ENCODE peak calls at places on chromosomes 12 and 14, in eight cellular contexts. A is choroid plexus epithelial cell, Z is lower leg skin, Y is A549, T is HFF-Myc, H is HFFc6, M is cardiac fibroblast, R is Calu3. P is an unnamed sample.

GRCh38 chr14:98606816-98607215 is 665.2 kb downstream of the BCL11B start:
- DNase-seq in A (no peak), Z (no peak), Y (no peak), T (no peak), H (no peak), M (no peak), R (no peak), P (no peak)

GRCh38 chr14:104794641-104795467 is 694 bp downstream of the AKT1 start:
- DNase-seq in A (peak), Z (no peak), Y (no peak), T (no peak), H (no peak), M (peak), R (peak), P (no peak)

GRCh38 chr12:41946106-41946505 is 198.6 kb downstream of the GXYLT1 start:
- DNase-seq in A (no peak), Z (no peak), Y (no peak), T (no peak), H (no peak), M (no peak), R (no peak), P (no peak)

GRCh38 chr12:111160350-111161142 is 208.3 kb downstream of the PHETA1 start:
- DNase-seq in A (no peak), Z (no peak), Y (no peak), T (no peak), H (no peak), M (no peak), R (no peak), P (no peak)

GRCh38 chr12:11633968-11634367 is 15.5 kb upstream of the ETV6 start:
- DNase-seq in A (no peak), Z (no peak), Y (no peak), T (no peak), H (peak), M (no peak), R (peak), P (no peak)

GRCh38 chr14:50012644-50013043 is 103.7 kb downstream of the VCPKMT start:
- DNase-seq in A (peak), Z (no peak), Y (no peak), T (no peak), H (peak), M (peak), R (no peak), P (no peak)

GRCh38 chr14:85248881-85249635 is 280.9 kb upstream of the FLRT2 start:
- DNase-seq in A (peak), Z (no peak), Y (no peak), T (no peak), H (no peak), M (peak), R (no peak), P (no peak)

GRCh38 chr12:26092706-26093105 is 32.1 kb downstream of the BHLHE41 start:
- DNase-seq in A (peak), Z (no peak), Y (no peak), T (no peak), H (no peak), M (peak), R (no peak), P (no peak)

GRCh38 chr14:50051106-50051505 is 65.3 kb downstream of the VCPKMT start:
- DNase-seq in A (no peak), Z (no peak), Y (no peak), T (no peak), H (peak), M (no peak), R (no peak), P (no peak)

GRCh38 chr14:46571970-46572369 is 79.6 kb downstream of the RPL10L start:
- DNase-seq in A (peak), Z (no peak), Y (no peak), T (no peak), H (no peak), M (peak), R (no peak), P (no peak)

GRCh38 chr14:88729159-88729558 is 63.6 kb downstream of the EML5 start:
- DNase-seq in A (peak), Z (no peak), Y (peak), T (no peak), H (peak), M (peak), R (no peak), P (no peak)

GRCh38 chr14:79044894-79045624 is 874.9 kb downstream of the NRXN3 start:
- DNase-seq in A (peak), Z (peak), Y (peak), T (peak), H (peak), M (peak), R (no peak), P (no peak)

GRCh38 chr14:93970589-93970966 is 5.8 kb downstream of the ASB2 start:
- DNase-seq in A (no peak), Z (no peak), Y (peak), T (no peak), H (no peak), M (peak), R (peak), P (no peak)
- TF ChIP-seq CTCF in A (peak), Z (no peak), Y (peak), T (peak), H (peak), M (peak), R (peak), P (no peak)

GRCh38 chr14:31388687-31389413 is 31.5 kb downstream of the HEATR5A start:
- DNase-seq in A (peak), Z (no peak), Y (no peak), T (no peak), H (no peak), M (peak), R (no peak), P (no peak)
- TF ChIP-seq CTCF in A (no peak), Z (no peak), Y (no peak), T (no peak), H (no peak), M (no peak), R (no peak), P (no peak)

DNA sequence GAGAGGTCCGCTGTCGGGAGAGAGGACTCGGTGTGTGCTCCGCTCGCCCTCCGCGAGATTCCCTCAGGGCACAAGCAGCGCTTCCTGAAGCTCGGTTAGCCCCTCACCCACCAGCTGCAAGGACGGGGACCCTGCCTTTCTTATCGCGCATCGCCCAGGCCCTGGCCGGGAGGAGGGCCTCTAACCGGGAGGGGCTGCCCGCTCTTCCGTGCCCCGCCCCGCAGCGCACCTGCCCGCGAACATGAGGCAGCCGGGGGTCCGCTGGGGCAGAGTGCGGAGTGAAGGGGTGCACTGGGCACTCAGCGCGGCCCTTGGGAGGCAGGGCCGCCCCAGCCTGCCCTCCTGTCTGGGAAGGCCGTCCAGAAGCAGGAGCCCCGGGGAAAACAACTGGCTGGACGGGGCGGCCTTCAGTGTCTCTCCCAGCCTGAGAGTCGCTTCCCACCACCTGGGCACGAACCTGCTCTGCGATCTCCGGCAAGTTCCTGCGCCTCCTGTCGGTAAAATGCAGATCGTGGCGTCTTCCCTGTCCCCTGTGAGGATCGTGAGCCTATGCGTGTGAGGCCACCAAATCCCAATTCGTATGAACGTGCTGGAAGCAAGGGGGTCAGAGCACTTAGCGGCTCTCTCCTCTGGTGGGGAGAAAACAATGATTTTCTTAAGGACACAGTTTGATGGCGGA is 28.0 kb upstream of the ADIPOR2 start:
- DNase-seq in A (peak), Z (no peak), Y (peak), T (no peak), H (no peak), M (peak), R (peak), P (no peak)
- TF ChIP-seq CTCF in A (peak), Z (no peak), Y (peak), T (peak), H (peak), M (peak), R (peak), P (peak)

DNA sequence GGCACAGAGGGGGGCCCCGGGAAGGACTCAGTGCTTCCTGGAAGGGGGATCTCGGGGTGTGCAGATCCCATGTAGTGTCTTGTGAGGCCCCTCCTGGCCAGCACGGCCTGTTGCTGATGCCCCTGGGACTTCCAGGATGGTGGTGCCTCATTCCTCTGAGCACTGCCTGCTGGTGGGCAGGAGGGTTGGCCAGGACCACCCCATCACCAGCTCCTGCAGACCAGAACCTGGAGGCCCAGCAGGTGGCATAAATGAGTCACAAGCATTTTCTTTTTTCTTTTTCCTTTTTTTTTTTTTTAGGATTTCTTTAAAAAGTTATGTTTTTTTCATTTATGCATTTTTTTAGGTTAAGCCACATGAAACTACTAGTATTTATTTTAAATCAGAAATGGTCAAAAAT is 8.0 kb downstream of the MMP17 start:
- DNase-seq in A (peak), Z (no peak), Y (no peak), T (no peak), H (no peak), M (peak), R (no peak), P (no peak)
- TF ChIP-seq CTCF in A (peak), Z (no peak), Y (peak), T (peak), H (peak), M (peak), R (peak), P (peak)

DNA sequence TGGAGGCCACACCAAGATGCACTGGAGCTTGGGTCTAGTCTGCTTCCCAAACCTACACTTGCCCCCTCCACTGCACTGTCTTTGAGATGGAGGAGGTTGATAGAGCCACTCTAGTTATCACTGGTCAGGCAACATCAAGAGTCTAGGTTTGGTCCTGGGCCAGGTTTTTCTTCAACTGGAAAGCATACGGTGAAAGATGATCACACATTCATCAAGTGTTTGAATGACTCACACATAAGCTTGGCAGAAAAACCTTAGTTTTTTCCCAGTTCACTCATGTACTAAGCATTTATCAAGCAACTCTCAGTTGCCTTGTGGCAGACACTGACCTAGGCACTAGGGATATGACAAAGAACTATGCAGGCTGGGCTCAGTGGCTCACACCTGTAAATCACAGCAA is 84.5 kb downstream of the PLEKHG3 start:
- DNase-seq in A (peak), Z (no peak), Y (peak), T (peak), H (peak), M (peak), R (peak), P (peak)
- TF ChIP-seq CTCF in A (no peak), Z (no peak), Y (no peak), T (no peak), H (no peak), M (no peak), R (no peak), P (no peak)

GRCh38 chr12:88413561-88414095 is 166.6 kb downstream of the KITLG start:
- DNase-seq in A (no peak), Z (no peak), Y (no peak), T (no peak), H (no peak), M (no peak), R (no peak), P (no peak)

GRCh38 chr12:88417531-88417930 is 162.7 kb downstream of the KITLG start:
- DNase-seq in A (no peak), Z (no peak), Y (no peak), T (no peak), H (no peak), M (no peak), R (no peak), P (no peak)

GRCh38 chr12:88418856-88419497 is 161.3 kb downstream of the KITLG start:
- DNase-seq in A (peak), Z (no peak), Y (no peak), T (no peak), H (peak), M (peak), R (no peak), P (no peak)

GRCh38 chr12:88416786-88417185 is 163.5 kb downstream of the KITLG start:
- DNase-seq in A (no peak), Z (no peak), Y (no peak), T (no peak), H (no peak), M (peak), R (no peak), P (no peak)

GRCh38 chr12:88416155-88416554 is 164.1 kb downstream of the KITLG start:
- DNase-seq in A (no peak), Z (no peak), Y (no peak), T (no peak), H (no peak), M (no peak), R (no peak), P (no peak)
- TF ChIP-seq CTCF in A (no peak), Z (no peak), Y (no peak), T (no peak), H (no peak), M (no peak), R (no peak), P (no peak)

DNA sequence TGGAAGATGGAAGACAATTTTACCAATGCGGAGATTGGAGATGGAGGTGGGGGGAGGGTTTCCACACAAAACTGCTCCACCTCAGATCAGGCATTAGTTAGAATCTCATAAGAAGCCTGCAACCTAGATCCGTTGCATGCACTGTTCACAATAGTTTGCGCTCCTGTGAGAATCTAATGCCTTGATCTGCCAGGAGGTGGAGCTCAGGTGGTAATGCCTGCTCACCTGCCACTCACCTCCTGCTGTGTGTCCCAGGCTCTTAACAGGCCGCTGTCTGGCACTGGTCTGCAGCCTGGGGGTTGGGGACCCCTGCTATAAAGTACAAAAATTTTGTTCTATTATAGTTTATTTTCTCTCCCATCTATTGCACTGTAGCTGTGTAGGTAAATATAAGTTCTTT is 84.9 kb upstream of the FOXG1 start:
- DNase-seq in A (no peak), Z (no peak), Y (no peak), T (no peak), H (no peak), M (no peak), R (no peak), P (no peak)
- TF ChIP-seq CTCF in A (no peak), Z (no peak), Y (no peak), T (no peak), H (no peak), M (no peak), R (no peak), P (no peak)

GRCh38 chr14:103296987-103297386 is 37.0 kb upstream of the EIF5 start:
- DNase-seq in A (no peak), Z (no peak), Y (no peak), T (no peak), H (no peak), M (no peak), R (no peak), P (no peak)
- TF ChIP-seq CTCF in A (peak), Z (no peak), Y (no peak), T (peak), H (peak), M (no peak), R (no peak), P (no peak)